ENCODE peak calls at places on chromosomes 4 and X, in nine cellular contexts. G is aorta; R is epithelial cell of prostate; X is pancreas; F is activated CD4-positive, alpha-beta T cell treated with anti-CD3 and anti-CD28 coated beads, Interleukin-2, amount 50 U/mL, for 1 hour; P is A549; S is NCI-H774; A is coronary artery; M is iris pigment epithelial cell. E is an unnamed sample.

GRCh38 chr4:41070516-41071281 is 143.6 kb downstream of the APBB2 start:
- DNase-seq in R (no peak), M (peak), G (no peak), S (no peak), P (no peak), A (no peak), X (no peak), F (no peak), E (no peak)

GRCh38 chr4:24970635-24971034 is 57.8 kb upstream of the CCDC149 start:
- DNase-seq in A (no peak), G (no peak), F (no peak), P (no peak), X (no peak), M (no peak), R (no peak), S (no peak), E (no peak)

GRCh38 chrX:95056901-95057300 is 1382.9 kb downstream of the FAM133A start:
- DNase-seq in G (no peak), P (peak), R (no peak), X (no peak), M (peak), A (no peak), F (no peak), S (no peak), E (no peak)

GRCh38 chr4:8278421-8279287 is 9.1 kb downstream of the HTRA3 start:
- DNase-seq in X (no peak), F (no peak), P (no peak), R (no peak), G (peak), M (peak), A (no peak), S (no peak), E (peak)

GRCh38 chrX:115940348-115940747 is 230.2 kb upstream of the AGTR2 start:
- DNase-seq in A (no peak), F (no peak), S (no peak), G (no peak), X (no peak), P (no peak), R (no peak), M (no peak), E (no peak)

GRCh38 chrX:136755411-136755810 is 25.3 kb downstream of the ARHGEF6 start:
- DNase-seq in P (no peak), X (no peak), M (no peak), A (no peak), G (no peak), S (no peak), F (no peak), R (no peak), E (no peak)

GRCh38 chr4:39151120-39151713 is 31.1 kb upstream of the WDR19 start:
- DNase-seq in P (no peak), S (no peak), X (no peak), A (no peak), G (no peak), R (no peak), F (no peak), M (peak), E (no peak)

GRCh38 chr4:78058591-78059523 is 1.7 kb downstream of the FRAS1 start:
- DNase-seq in S (no peak), P (peak), X (peak), R (no peak), A (no peak), M (peak), F (no peak), G (peak), E (peak)

GRCh38 chrX:129769467-129770154 is 10.1 kb upstream of the SASH3 start:
- DNase-seq in R (no peak), A (no peak), F (peak), S (no peak), G (no peak), X (no peak), M (no peak), P (no peak), E (peak)

GRCh38 chrX:21778236-21778635 is 20.3 kb upstream of the SMPX start:
- DNase-seq in R (no peak), F (no peak), X (no peak), P (no peak), G (no peak), A (no peak), M (no peak), S (no peak), E (no peak)

GRCh38 chrX:18809641-18810040 is 102.2 kb downstream of the PPEF1 start:
- DNase-seq in G (no peak), M (no peak), P (no peak), X (no peak), S (no peak), A (no peak), F (no peak), R (no peak), E (no peak)

GRCh38 chr4:161457906-161458305 is 705.9 kb downstream of the FSTL5 start:
- DNase-seq in A (no peak), P (no peak), M (no peak), R (no peak), X (no peak), S (no peak), G (no peak), F (no peak), E (no peak)

GRCh38 chr4:2080429-2081300 is 21.5 kb downstream of the NAT8L start:
- DNase-seq in P (no peak), S (no peak), X (peak), M (no peak), F (no peak), R (no peak), G (no peak), A (peak), E (no peak)

GRCh38 chr4:76981649-76982048 is 32.1 kb downstream of the SEPTIN11 start:
- DNase-seq in P (no peak), G (no peak), X (no peak), R (no peak), M (peak), S (no peak), A (no peak), F (no peak), E (no peak)

GRCh38 chrX:107396235-107396634 is 53.2 kb upstream of the FRMPD3 start:
- DNase-seq in S (no peak), R (no peak), G (no peak), M (no peak), X (no peak), F (no peak), A (no peak), P (no peak), E (no peak)

GRCh38 chr4:13966241-13967195 is 339.0 kb upstream of the BOD1L1 start:
- DNase-seq in F (no peak), X (no peak), A (no peak), S (no peak), R (peak), M (peak), P (no peak), G (no peak), E (no peak)

GRCh38 chr4:147328756-147329446 is 152.0 kb upstream of the EDNRA start:
- DNase-seq in P (no peak), M (peak), F (no peak), X (no peak), G (no peak), R (no peak), S (no peak), A (no peak), E (no peak)

GRCh38 chr4:54898941-54899340 is 226.5 kb downstream of the KDR start:
- DNase-seq in P (no peak), A (no peak), S (no peak), X (no peak), G (no peak), F (no peak), R (no peak), M (peak), E (no peak)

GRCh38 chrX:31353095-31353494 is 281.3 kb upstream of the FTHL17 start:
- DNase-seq in X (no peak), G (no peak), F (no peak), M (peak), P (no peak), S (no peak), A (no peak), R (no peak), E (no peak)

GRCh38 chrX:13694359-13694758 is 5.4 kb downstream of the RAB9A start:
- DNase-seq in M (no peak), P (no peak), X (no peak), A (no peak), S (no peak), R (no peak), F (no peak), G (no peak), E (no peak)

GRCh38 chr4:173504181-173504503 is 25.9 kb downstream of the HAND2 start:
- DNase-seq in P (no peak), A (no peak), G (no peak), F (no peak), R (no peak), M (no peak), S (no peak), X (no peak), E (no peak)

GRCh38 chr4:26936284-26937065 is 75.8 kb downstream of the STIM2 start:
- DNase-seq in F (no peak), X (no peak), P (peak), A (no peak), S (no peak), R (no peak), M (peak), G (no peak), E (no peak)

GRCh38 chrX:19579485-19579884 is 64.2 kb upstream of the MAP3K15 start:
- DNase-seq in X (no peak), S (no peak), F (no peak), P (no peak), A (no peak), G (no peak), R (no peak), M (peak), E (no peak)

GRCh38 chr4:20253799-20254409 is 2.2 kb downstream of the SLIT2 start:
- DNase-seq in X (no peak), P (no peak), S (no peak), G (peak), M (peak), F (no peak), R (no peak), A (peak), E (peak)

GRCh38 chr4:10809905-10810304 is 125.3 kb upstream of the CLNK start:
- DNase-seq in X (no peak), S (no peak), M (no peak), R (no peak), F (no peak), P (no peak), G (no peak), A (no peak), E (no peak)

GRCh38 chr4:108400309-108400708 is 220.1 kb upstream of the RPL34 start:
- DNase-seq in M (no peak), S (no peak), F (no peak), P (no peak), G (no peak), X (no peak), R (no peak), A (no peak), E (no peak)

GRCh38 chr4:165415910-165416309 is 37.1 kb downstream of the CPE start:
- DNase-seq in M (no peak), R (no peak), G (no peak), S (no peak), P (no peak), A (no peak), X (no peak), F (no peak), E (no peak)

GRCh38 chr4:8589336-8589735 is 3.2 kb upstream of the CPZ start:
- DNase-seq in R (no peak), M (no peak), X (no peak), F (no peak), A (no peak), S (no peak), P (no peak), G (no peak), E (no peak)

GRCh38 chrX:56468441-56468840 is 95.0 kb upstream of the UBQLN2 start:
- DNase-seq in G (no peak), R (no peak), A (no peak), S (no peak), P (no peak), M (no peak), F (no peak), X (no peak), E (no peak)

GRCh38 chr4:188016754-188017153 is 21.2 kb downstream of the ZFP42 start:
- DNase-seq in G (no peak), F (no peak), M (no peak), S (no peak), P (no peak), X (no peak), R (no peak), A (no peak), E (no peak)

GRCh38 chr4:87811977-87812376 is 12.6 kb downstream of the IBSP start:
- DNase-seq in M (peak), F (no peak), S (no peak), R (no peak), A (no peak), P (no peak), X (no peak), G (no peak), E (no peak)

GRCh38 chrX:22800360-22800759 is 199.4 kb upstream of the DDX53 start:
- DNase-seq in S (no peak), F (no peak), R (peak), X (no peak), A (no peak), P (peak), G (peak), M (peak), E (no peak)

GRCh38 chrX:15815779-15816452 is 25.6 kb downstream of the ZRSR2 start:
- DNase-seq in P (peak), R (no peak), M (peak), F (peak), G (no peak), S (no peak), A (no peak), X (no peak), E (peak)

GRCh38 chrX:113370001-113370400 is 529.4 kb upstream of the AMOT start:
- DNase-seq in A (no peak), R (no peak), M (no peak), X (no peak), F (no peak), S (no peak), G (no peak), P (no peak), E (no peak)

GRCh38 chrX:41064028-41064427 is 21.2 kb upstream of the USP9X start:
- DNase-seq in A (no peak), X (no peak), R (no peak), P (no peak), F (no peak), S (no peak), M (peak), G (no peak), E (no peak)

GRCh38 chrX:2391869-2392606 is 108.7 kb downstream of the DHRSX start:
- DNase-seq in S (no peak), P (peak), R (peak), X (no peak), A (no peak), M (peak), G (no peak), F (no peak), E (no peak)

E was measured in mucosa of descending colon.